ENCODE peak calls at places on chromosome 9, in four cellular contexts. A, T, M and I are unnamed samples.

GRCh38 chr9:85543196-85543595 is 198.6 kb downstream of the AGTPBP1 start:
- DNase-seq in T (peak; percentile 27), A (no peak), M (no peak), I (no peak)

GRCh38 chr9:115127191-115127817 is 9.3 kb upstream of the TNC start:
- DNase-seq in T (no peak), M (no peak), A (no peak), I (no peak)

GRCh38 chr9:128168731-128169308 is 8.8 kb downstream of the BBLN start:
- DNase-seq in A (no peak), T (no peak), M (no peak), I (no peak)

GRCh38 chr9:33628865-33629410 is 104.9 kb downstream of the ANKRD18B start:
- DNase-seq in M (no peak), T (no peak), A (no peak), I (no peak)

GRCh38 chr9:16243798-16244197 is 626.7 kb downstream of the BNC2 start:
- DNase-seq in M (no peak), A (peak; percentile 36), T (peak; percentile 79), I (no peak)

GRCh38 chr9:136516191-136516654 is 29.6 kb downstream of the NOTCH1 start:
- DNase-seq in A (no peak), T (no peak), M (no peak), I (no peak)

GRCh38 chr9:87640385-87640795 is 85.5 kb upstream of the CTSL start:
- DNase-seq in M (no peak), A (no peak), T (no peak), I (peak; percentile 25)

GRCh38 chr9:37417252-37417803 is 5.2 kb upstream of the GRHPR start:
- DNase-seq in A (no peak), M (no peak), T (no peak), I (no peak)

GRCh38 chr9:16062542-16063240 is 509.8 kb downstream of the CCDC171 start:
- DNase-seq in T (no peak), M (no peak), A (peak; percentile 87), I (peak; percentile 95)

GRCh38 chr9:112380771-112381181 is 868 bp downstream of the HSDL2 start:
- DNase-seq in M (no peak), A (no peak), T (no peak), I (no peak)

GRCh38 chr9:134554750-134555655 is 86.6 kb upstream of the COL5A1 start:
- DNase-seq in A (no peak), T (peak; percentile 40), M (peak; percentile 28), I (peak; percentile 64)

GRCh38 chr9:89498845-89499480 is 1.1 kb upstream of the SEMA4D start:
- DNase-seq in A (no peak), M (no peak), T (no peak), I (no peak)

GRCh38 chr9:137423810-137424291 is 658 bp downstream of the NOXA1 start:
- DNase-seq in M (peak; percentile 81), T (no peak), A (peak; percentile 77), I (no peak)

GRCh38 chr9:6014668-6015270 is 655 bp downstream of the RANBP6 start:
- DNase-seq in A (peak; percentile 80), T (no peak), M (no peak), I (peak; percentile 71)

GRCh38 chr9:130299785-130300615 is 34.4 kb downstream of the HMCN2 start:
- DNase-seq in M (no peak), A (no peak), T (no peak), I (no peak)

GRCh38 chr9:90445391-90445790 is 197.2 kb downstream of the DIRAS2 start:
- DNase-seq in T (no peak), A (no peak), M (no peak), I (no peak)

GRCh38 chr9:125794708-125795107 is 47.5 kb downstream of the PBX3 start:
- DNase-seq in M (no peak), A (no peak), T (no peak), I (no peak)

GRCh38 chr9:126893079-126893478 is 21.5 kb upstream of the RALGPS1 start:
- DNase-seq in T (no peak), A (no peak), M (no peak), I (no peak)

GRCh38 chr9:129606161-129607025 is 14.5 kb downstream of the C9orf50 start:
- DNase-seq in A (no peak), M (no peak), T (no peak), I (no peak)

GRCh38 chr9:27385606-27386005 is 88.7 kb upstream of the EQTN start:
- DNase-seq in A (no peak), T (no peak), M (no peak), I (no peak)

GRCh38 chr9:18666348-18666747 is 192.4 kb downstream of the ADAMTSL1 start:
- DNase-seq in T (no peak), M (no peak), A (no peak), I (no peak)

GRCh38 chr9:121736147-121736721 is 84.8 kb downstream of the DAB2IP start:
- DNase-seq in A (peak; percentile 45), M (peak; percentile 90), T (peak; percentile 91), I (no peak)
- H3K4me3 ChIP-seq in A (peak overlapping the region; percentile 73), M (no peak overlapping the region), T (peak overlapping the region; percentile 63), I (peak overlapping the region; percentile 18)

GRCh38 chr9:110095238-110095637 is 112.7 kb downstream of the C9orf152 start:
- DNase-seq in A (no peak), M (no peak), T (no peak), I (no peak)

GRCh38 chr9:110095776-110096175 is 112.2 kb downstream of the C9orf152 start:
- DNase-seq in M (no peak), A (no peak), T (no peak), I (no peak)

GRCh38 chr9:110103257-110103656 is 104.7 kb downstream of the C9orf152 start:
- DNase-seq in T (no peak), A (no peak), M (no peak), I (no peak)

GRCh38 chr9:110101531-110102161 is 106.3 kb downstream of the C9orf152 start:
- DNase-seq in A (no peak), M (no peak), T (no peak), I (no peak)

DNA sequence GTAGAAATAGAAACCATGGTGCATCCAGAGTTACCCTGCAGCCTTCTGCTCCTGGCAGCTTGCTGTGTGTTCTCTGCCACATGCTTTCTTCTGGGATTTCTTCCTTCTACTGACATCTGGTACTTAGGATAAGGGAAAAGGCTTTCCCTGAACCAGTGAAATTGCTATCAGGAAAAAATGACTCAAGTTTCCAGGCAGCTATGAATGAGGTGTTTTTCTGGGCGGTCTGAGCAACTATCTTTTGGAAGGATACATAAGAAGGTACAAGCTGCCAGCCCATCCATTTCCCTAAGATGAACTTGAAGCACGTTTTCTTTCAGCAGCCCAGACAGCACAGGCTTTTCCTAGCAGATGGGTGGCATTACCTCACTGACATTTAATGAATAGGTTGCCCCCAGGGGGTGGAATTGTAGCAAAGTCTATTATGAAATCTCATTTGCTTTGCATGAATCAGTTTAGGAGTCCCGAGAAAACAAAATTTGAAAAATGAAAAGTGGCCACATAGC is 108.7 kb downstream of the C9orf152 start:
- DNase-seq in A (peak; percentile 70), M (no peak), T (no peak), I (no peak)
- TF ChIP-seq CTCF in A (no peak), M (no peak), T (no peak), I (no peak)

GRCh38 chr9:83977196-83977595 is 2.8 kb downstream of the HNRNPK start:
- DNase-seq in T (no peak), M (no peak), A (no peak), I (no peak)
- H3K4me3 ChIP-seq in T (peak overlapping the region; percentile 94), M (no peak overlapping the region), A (peak overlapping the region; percentile 98), I (peak overlapping the region; percentile 88)

GRCh38 chr9:132018957-132019405 is 60.7 kb downstream of the MED27 start:
- DNase-seq in M (no peak), A (no peak), T (no peak), I (no peak)
- TF ChIP-seq CTCF in M (no peak), A (no peak), T (no peak), I (no peak)

GRCh38 chr9:79390077-79390673 is 181.6 kb upstream of the TLE4 start:
- DNase-seq in A (no peak), T (no peak), M (no peak), I (no peak)

DNA sequence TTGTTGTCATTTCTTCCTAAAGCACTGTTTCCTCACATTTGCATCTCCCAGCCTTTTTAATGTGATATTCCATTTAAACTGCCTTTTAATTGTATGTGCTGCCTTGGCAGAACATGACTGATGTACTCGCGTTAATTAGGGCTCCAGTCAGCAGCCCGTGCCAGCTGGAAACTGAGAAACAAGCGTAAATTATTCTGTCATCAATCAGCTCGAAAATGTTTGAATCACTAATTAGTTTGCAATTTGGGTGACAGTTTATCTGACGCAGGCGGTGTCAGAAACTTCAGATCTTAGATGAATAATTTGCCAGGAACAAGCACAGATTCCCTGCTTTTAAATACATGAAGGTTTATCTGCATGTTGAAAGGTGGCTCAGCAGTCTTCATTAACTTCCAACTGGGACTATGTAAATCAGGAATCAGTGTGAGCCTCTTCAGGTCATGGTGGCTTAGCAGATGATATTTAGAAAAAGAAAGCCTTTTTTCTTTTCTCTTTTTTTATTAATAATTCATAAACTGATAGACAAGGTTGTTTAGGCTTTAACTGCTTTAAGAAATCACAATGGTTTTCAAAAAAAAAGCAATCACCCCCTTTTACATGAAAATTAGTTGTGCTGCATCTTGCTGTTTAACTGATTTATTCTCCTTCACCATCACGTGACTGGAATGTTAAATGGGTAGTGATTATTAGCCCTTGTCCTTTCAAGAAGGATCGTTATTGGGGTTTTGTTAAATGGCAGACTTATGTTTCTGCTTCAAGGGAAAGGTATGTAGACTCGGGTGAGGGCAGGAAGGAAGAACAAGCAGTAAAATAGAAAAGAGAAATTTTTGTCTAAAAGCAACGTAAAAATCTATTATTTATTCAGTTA is 175.8 kb upstream of the TLE4 start:
- DNase-seq in A (no peak), M (no peak), T (peak; percentile 30), I (no peak)
- H3K4me3 ChIP-seq in A (no peak overlapping the region), M (no peak overlapping the region), T (peak overlapping the region; percentile 12), I (no peak overlapping the region)